ENCODE peak calls at places on chromosomes 2 and 18, in seven cellular contexts. S is AG09319; W is activated CD8-positive, alpha-beta T cell treated with anti-CD3 and anti-CD28 coated beads for 36 hours; G is K562; Q is progenitor cell of endocrine pancreas; F is sigmoid colon; Z is epithelial cell of esophagus. C is an unnamed sample.

GRCh38 chr2:240304746-240305161 is 130.7 kb upstream of the GPC1 start:
- DNase-seq in Z (no peak), Q (peak), F (no peak), G (no peak), S (no peak), W (no peak), C (no peak)

GRCh38 chr2:96144481-96145027 is 686 bp downstream of the DUSP2 start:
- DNase-seq in G (no peak), F (peak), S (no peak), Q (no peak), W (peak), Z (no peak), C (peak)

GRCh38 chr18:29077344-29077743 is 900.4 kb upstream of the CDH2 start:
- DNase-seq in Q (no peak), S (no peak), F (no peak), Z (no peak), G (no peak), W (no peak), C (no peak)

GRCh38 chr2:17620841-17621240 is 80.3 kb downstream of the VSNL1 start:
- DNase-seq in Q (no peak), Z (peak), F (no peak), W (no peak), S (no peak), G (no peak), C (no peak)

GRCh38 chr2:174003635-174004310 is 38.6 kb upstream of the SP3 start:
- DNase-seq in W (no peak), S (no peak), G (no peak), Q (no peak), F (no peak), Z (no peak), C (no peak)

GRCh38 chr2:205775091-205775876 is 93.0 kb downstream of the NRP2 start:
- DNase-seq in Z (peak), F (no peak), W (no peak), Q (no peak), G (no peak), S (no peak), C (peak)

GRCh38 chr2:47501374-47502200 is 98.6 kb downstream of the MSH2 start:
- DNase-seq in F (no peak), G (no peak), W (peak), S (no peak), Q (no peak), Z (peak), C (no peak)

GRCh38 chr2:29322011-29322410 is 206.8 kb downstream of the CLIP4 start:
- DNase-seq in S (no peak), G (no peak), W (peak), Q (no peak), Z (peak), F (no peak), C (peak)

GRCh38 chr18:79486356-79487197 is 90.8 kb downstream of the NFATC1 start:
- DNase-seq in S (no peak), F (peak), Z (no peak), Q (no peak), W (peak), G (no peak), C (no peak)

GRCh38 chr2:152472524-152472923 is 137.6 kb downstream of the FMNL2 start:
- DNase-seq in W (no peak), F (no peak), S (no peak), G (no peak), Z (no peak), Q (no peak), C (no peak)

GRCh38 chr2:196453613-196454047 is 185.9 kb upstream of the CCDC150 start:
- DNase-seq in S (no peak), G (peak), W (peak), F (no peak), Q (no peak), Z (peak), C (peak)

GRCh38 chr2:177395594-177395993 is 3.0 kb downstream of the AGPS start:
- DNase-seq in S (no peak), G (no peak), Q (no peak), F (no peak), W (no peak), Z (no peak), C (no peak)

GRCh38 chr2:99864561-99865216 is 277.7 kb downstream of the AFF3 start:
- DNase-seq in W (no peak), Z (no peak), S (no peak), Q (no peak), F (no peak), G (no peak), C (no peak)

GRCh38 chr18:38491195-38491594 is 925.6 kb upstream of the CELF4 start:
- DNase-seq in Q (no peak), W (no peak), F (no peak), Z (no peak), S (no peak), G (no peak), C (no peak)

GRCh38 chr18:52670903-52671302 is 330.9 kb downstream of the DCC start:
- DNase-seq in W (no peak), Z (peak), F (no peak), Q (no peak), S (no peak), G (no peak), C (peak)

GRCh38 chr2:227774895-227775842 is 29.5 kb downstream of the SCYGR8 start:
- DNase-seq in G (no peak), Z (no peak), S (no peak), W (no peak), Q (no peak), F (no peak), C (no peak)

GRCh38 chr2:227772197-227772661 is 26.5 kb downstream of the SCYGR8 start:
- DNase-seq in S (no peak), G (no peak), W (no peak), Q (no peak), Z (no peak), F (no peak), C (no peak)

GRCh38 chr2:227772932-227773331 is 27.2 kb downstream of the SCYGR8 start:
- DNase-seq in G (no peak), Q (no peak), W (no peak), Z (no peak), S (no peak), F (no peak), C (no peak)

GRCh38 chr2:227774011-227774624 is 28.4 kb downstream of the SCYGR8 start:
- DNase-seq in S (no peak), Q (no peak), G (no peak), W (peak), Z (peak), F (no peak), C (peak)
- TF ChIP-seq CTCF in S (no peak), Q (peak), G (peak), W (peak), Z (no peak), F (no peak), C (peak)

GRCh38 chr2:85148190-85148589 is 15.0 kb downstream of the TCF7L1 start:
- DNase-seq in W (no peak), Z (no peak), S (no peak), F (no peak), G (no peak), Q (no peak), C (no peak)
- TF ChIP-seq CTCF in W (no peak), Z (no peak), S (no peak), F (no peak), G (no peak), Q (no peak), C (no peak)

GRCh38 chr2:98441706-98442450 is 2.8 kb upstream of the INPP4A start:
- DNase-seq in W (no peak), F (no peak), S (no peak), G (no peak), Z (no peak), Q (no peak), C (no peak)

GRCh38 chr2:98434492-98434891 is 10.2 kb upstream of the INPP4A start:
- DNase-seq in Q (no peak), W (no peak), S (no peak), F (no peak), G (no peak), Z (no peak), C (no peak)

GRCh38 chr2:98442488-98442887 is 2.2 kb upstream of the INPP4A start:
- DNase-seq in Z (no peak), W (no peak), F (no peak), Q (no peak), G (no peak), S (no peak), C (no peak)

GRCh38 chr2:98436734-98437133 is 7.9 kb upstream of the INPP4A start:
- DNase-seq in S (no peak), Q (no peak), W (no peak), F (no peak), G (no peak), Z (no peak), C (no peak)

GRCh38 chr2:98438190-98439133 is 6.2 kb upstream of the INPP4A start:
- DNase-seq in Q (no peak), F (no peak), G (no peak), W (no peak), Z (no peak), S (no peak), C (peak)
- TF ChIP-seq CTCF in Q (no peak), F (no peak), G (no peak), W (no peak), Z (no peak), S (no peak), C (no peak)

DNA sequence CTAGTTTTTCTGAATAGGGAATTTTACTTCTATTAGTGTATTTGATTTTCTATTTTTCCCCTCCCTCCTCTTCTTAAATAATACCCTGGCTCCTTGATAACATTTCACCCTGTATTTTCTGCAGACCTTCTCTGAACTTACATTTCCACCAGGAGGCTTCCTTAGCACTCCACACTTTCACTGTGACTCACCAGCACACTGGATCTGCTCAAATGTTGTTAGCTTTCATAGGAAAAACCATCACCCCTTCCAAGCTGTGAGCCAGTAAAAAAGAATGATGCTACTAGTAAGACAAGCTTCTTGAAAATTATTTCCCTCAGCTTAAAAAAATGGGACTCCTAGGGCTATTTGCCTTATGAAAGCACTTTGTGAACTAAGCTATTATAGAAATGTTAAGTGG is 16.1 kb downstream of the SUPT7L start:
- DNase-seq in Z (no peak), Q (no peak), G (no peak), F (no peak), S (no peak), W (no peak), C (no peak)
- TF ChIP-seq CTCF in Z (no peak), Q (no peak), G (no peak), F (no peak), S (no peak), W (no peak), C (no peak)

C was measured in GM12865.